ENCODE peak calls at places on chromosome 16, in four cellular contexts. One of them, this sample, is unnamed.

GRCh38 chr16:71421911-71422310 is 19.9 kb downstream of the TLE7 start:
- DNase-seq in heart right ventricle: no peak
- DNase-seq in iris pigment epithelial cell: peak
- DNase-seq in mesothelial cell of epicardium: no peak
- DNase-seq in this sample: no peak

GRCh38 chr16:84543931-84544776 is 39.7 kb upstream of the MEAK7 start:
- DNase-seq in mesothelial cell of epicardium: no peak
- DNase-seq in heart right ventricle: peak
- DNase-seq in iris pigment epithelial cell: peak
- DNase-seq in this sample: no peak

GRCh38 chr16:53502331-53503269 is at the start of gene AKTIP:
- DNase-seq in iris pigment epithelial cell: peak
- DNase-seq in mesothelial cell of epicardium: peak
- DNase-seq in heart right ventricle: no peak
- DNase-seq in this sample: no peak

GRCh38 chr16:68365167-68365817 is 54.5 kb downstream of the PRMT7 start:
- DNase-seq in heart right ventricle: no peak
- DNase-seq in mesothelial cell of epicardium: no peak
- DNase-seq in iris pigment epithelial cell: no peak
- DNase-seq in this sample: peak

GRCh38 chr16:56354746-56355145 is 70.6 kb downstream of the AMFR start:
- DNase-seq in heart right ventricle: no peak
- DNase-seq in iris pigment epithelial cell: no peak
- DNase-seq in mesothelial cell of epicardium: peak
- DNase-seq in this sample: no peak

GRCh38 chr16:78425957-78426590 is 326.6 kb downstream of the WWOX start:
- DNase-seq in mesothelial cell of epicardium: no peak
- DNase-seq in heart right ventricle: no peak
- DNase-seq in iris pigment epithelial cell: no peak
- DNase-seq in this sample: no peak

GRCh38 chr16:89918453-89919347 is at the start of gene MC1R:
- DNase-seq in mesothelial cell of epicardium: no peak
- DNase-seq in heart right ventricle: peak
- DNase-seq in iris pigment epithelial cell: peak
- DNase-seq in this sample: no peak

GRCh38 chr16:4507588-4508345 is 30.8 kb downstream of the CDIP1 start:
- DNase-seq in mesothelial cell of epicardium: no peak
- DNase-seq in iris pigment epithelial cell: no peak
- DNase-seq in heart right ventricle: no peak
- DNase-seq in this sample: no peak

GRCh38 chr16:4494746-4495490 is 18.7 kb downstream of the HMOX2 start:
- DNase-seq in iris pigment epithelial cell: peak
- DNase-seq in mesothelial cell of epicardium: no peak
- DNase-seq in heart right ventricle: no peak
- DNase-seq in this sample: no peak

GRCh38 chr16:11916524-11917285 is 949 bp upstream of the GSPT1 start:
- DNase-seq in mesothelial cell of epicardium: no peak
- DNase-seq in iris pigment epithelial cell: peak
- DNase-seq in heart right ventricle: no peak
- DNase-seq in this sample: no peak

GRCh38 chr16:6913535-6913934 is 419.1 kb upstream of the RBFOX1 start:
- DNase-seq in heart right ventricle: no peak
- DNase-seq in iris pigment epithelial cell: no peak
- DNase-seq in mesothelial cell of epicardium: no peak
- DNase-seq in this sample: no peak

GRCh38 chr16:8905168-8905762 is 23.1 kb downstream of the LITAFD start:
- DNase-seq in mesothelial cell of epicardium: no peak
- DNase-seq in heart right ventricle: no peak
- DNase-seq in iris pigment epithelial cell: peak
- DNase-seq in this sample: no peak

GRCh38 chr16:56198044-56198754 is 6.9 kb downstream of the GNAO1 start:
- DNase-seq in heart right ventricle: no peak
- DNase-seq in iris pigment epithelial cell: no peak
- DNase-seq in mesothelial cell of epicardium: no peak
- DNase-seq in this sample: no peak

GRCh38 chr16:72876221-72876620 is 171.7 kb downstream of the ZFHX3 start:
- DNase-seq in mesothelial cell of epicardium: no peak
- DNase-seq in heart right ventricle: peak
- DNase-seq in iris pigment epithelial cell: peak
- DNase-seq in this sample: peak

GRCh38 chr16:48999508-48999907 is 282.1 kb downstream of the CBLN1 start:
- DNase-seq in mesothelial cell of epicardium: no peak
- DNase-seq in iris pigment epithelial cell: no peak
- DNase-seq in heart right ventricle: no peak
- DNase-seq in this sample: no peak

GRCh38 chr16:56372013-56372634 is 53.2 kb downstream of the AMFR start:
- DNase-seq in mesothelial cell of epicardium: no peak
- DNase-seq in iris pigment epithelial cell: no peak
- DNase-seq in heart right ventricle: no peak
- DNase-seq in this sample: no peak

GRCh38 chr16:85554791-85555548 is 58.2 kb upstream of the GSE1 start:
- DNase-seq in heart right ventricle: peak
- DNase-seq in iris pigment epithelial cell: peak
- DNase-seq in mesothelial cell of epicardium: no peak
- DNase-seq in this sample: peak

GRCh38 chr16:29940656-29941055 is 14.6 kb upstream of the KCTD13 start:
- DNase-seq in iris pigment epithelial cell: no peak
- DNase-seq in mesothelial cell of epicardium: no peak
- DNase-seq in heart right ventricle: no peak
- DNase-seq in this sample: no peak

GRCh38 chr16:75217389-75217851 is 1.4 kb upstream of the CTRB1 start:
- DNase-seq in iris pigment epithelial cell: no peak
- DNase-seq in mesothelial cell of epicardium: no peak
- DNase-seq in heart right ventricle: no peak
- DNase-seq in this sample: no peak

GRCh38 chr16:17416461-17417221 is 54.1 kb downstream of the XYLT1 start:
- DNase-seq in mesothelial cell of epicardium: no peak
- DNase-seq in iris pigment epithelial cell: no peak
- DNase-seq in heart right ventricle: no peak
- DNase-seq in this sample: peak

GRCh38 chr16:84919267-84919666 is 92.1 kb downstream of the ZDHHC7 start:
- DNase-seq in heart right ventricle: no peak
- DNase-seq in iris pigment epithelial cell: no peak
- DNase-seq in mesothelial cell of epicardium: no peak
- DNase-seq in this sample: no peak

GRCh38 chr16:82049484-82049883 is 14.4 kb downstream of the HSD17B2 start:
- DNase-seq in iris pigment epithelial cell: no peak
- DNase-seq in mesothelial cell of epicardium: no peak
- DNase-seq in heart right ventricle: no peak
- DNase-seq in this sample: no peak

GRCh38 chr16:51236583-51236982 is 85.5 kb upstream of the SALL1 start:
- DNase-seq in iris pigment epithelial cell: no peak
- DNase-seq in mesothelial cell of epicardium: no peak
- DNase-seq in heart right ventricle: no peak
- DNase-seq in this sample: no peak

GRCh38 chr16:89364603-89365002 is 125.8 kb downstream of the ANKRD11 start:
- DNase-seq in mesothelial cell of epicardium: no peak
- DNase-seq in iris pigment epithelial cell: peak
- DNase-seq in heart right ventricle: no peak
- DNase-seq in this sample: no peak

GRCh38 chr16:24540575-24541240 is 1.3 kb downstream of the RBBP6 start:
- DNase-seq in heart right ventricle: no peak
- DNase-seq in iris pigment epithelial cell: no peak
- DNase-seq in mesothelial cell of epicardium: no peak
- DNase-seq in this sample: no peak

GRCh38 chr16:2520784-2521577 is 810 bp downstream of the AMDHD2 start:
- DNase-seq in heart right ventricle: peak
- DNase-seq in iris pigment epithelial cell: peak
- DNase-seq in mesothelial cell of epicardium: no peak
- DNase-seq in this sample: no peak

GRCh38 chr16:67647111-67647651 is 2.2 kb downstream of the CARMIL2 start:
- DNase-seq in iris pigment epithelial cell: no peak
- DNase-seq in heart right ventricle: no peak
- DNase-seq in mesothelial cell of epicardium: no peak
- DNase-seq in this sample: no peak

GRCh38 chr16:28292731-28293588 is 635 bp downstream of the SBK1 start:
- DNase-seq in mesothelial cell of epicardium: peak
- DNase-seq in heart right ventricle: no peak
- DNase-seq in iris pigment epithelial cell: no peak
- DNase-seq in this sample: no peak

GRCh38 chr16:50046853-50047252 is 18.9 kb upstream of the HEATR3 start:
- DNase-seq in heart right ventricle: no peak
- DNase-seq in iris pigment epithelial cell: no peak
- DNase-seq in mesothelial cell of epicardium: no peak
- DNase-seq in this sample: no peak

GRCh38 chr16:1003551-1004347 is 22.2 kb downstream of the SOX8 start:
- DNase-seq in heart right ventricle: no peak
- DNase-seq in iris pigment epithelial cell: peak
- DNase-seq in mesothelial cell of epicardium: no peak
- DNase-seq in this sample: no peak

GRCh38 chr16:67158637-67159600 is 790 bp downstream of the TRADD start:
- DNase-seq in mesothelial cell of epicardium: no peak
- DNase-seq in heart right ventricle: no peak
- DNase-seq in iris pigment epithelial cell: no peak
- DNase-seq in this sample: peak

GRCh38 chr16:82456683-82457082 is 170.1 kb upstream of the CDH13 start:
- DNase-seq in heart right ventricle: peak
- DNase-seq in iris pigment epithelial cell: peak
- DNase-seq in mesothelial cell of epicardium: peak
- DNase-seq in this sample: peak

GRCh38 chr16:19424478-19424877 is 6.8 kb downstream of the TMC5 start:
- DNase-seq in mesothelial cell of epicardium: no peak
- DNase-seq in heart right ventricle: no peak
- DNase-seq in iris pigment epithelial cell: no peak
- DNase-seq in this sample: no peak

This sample was measured in left ventricle myocardium superior.